ENCODE peak calls at places on chromosomes 5 and 9, in nine cellular contexts. One of them, this sample, is unnamed.

GRCh38 chr9:85158512-85158911 is 489.0 kb downstream of the NTRK2 start:
- DNase-seq in tibial artery: no peak
- DNase-seq in ovary: no peak
- DNase-seq in BE2C: peak; percentile 43
- DNase-seq in astrocyte of the spinal cord: no peak
- DNase-seq in IMR-90: no peak
- DNase-seq in astrocyte: no peak
- DNase-seq in WERI-Rb-1: no peak
- DNase-seq in adrenal gland: no peak
- DNase-seq in this sample: no peak

GRCh38 chr9:134386951-134387831 is 60.9 kb downstream of the RXRA start:
- DNase-seq in ovary: no peak
- DNase-seq in WERI-Rb-1: no peak
- DNase-seq in tibial artery: peak; percentile 59
- DNase-seq in adrenal gland: peak; percentile 83
- DNase-seq in BE2C: no peak
- DNase-seq in astrocyte: no peak
- DNase-seq in IMR-90: peak; percentile 24
- DNase-seq in astrocyte of the spinal cord: no peak
- DNase-seq in this sample: no peak

GRCh38 chr5:36450229-36451024 is 148.7 kb upstream of the RANBP3L start:
- DNase-seq in tibial artery: no peak
- DNase-seq in astrocyte of the spinal cord: no peak
- DNase-seq in WERI-Rb-1: no peak
- DNase-seq in IMR-90: no peak
- DNase-seq in adrenal gland: no peak
- DNase-seq in ovary: no peak
- DNase-seq in astrocyte: peak; percentile 66
- DNase-seq in BE2C: no peak
- DNase-seq in this sample: no peak

GRCh38 chr9:37369671-37370070 is 52.8 kb upstream of the GRHPR start:
- DNase-seq in astrocyte of the spinal cord: no peak
- DNase-seq in ovary: no peak
- DNase-seq in IMR-90: no peak
- DNase-seq in BE2C: no peak
- DNase-seq in astrocyte: no peak
- DNase-seq in adrenal gland: no peak
- DNase-seq in tibial artery: no peak
- DNase-seq in WERI-Rb-1: no peak
- DNase-seq in this sample: no peak

GRCh38 chr5:21071986-21072385 is 1084.0 kb upstream of the CDH18 start:
- DNase-seq in ovary: no peak
- DNase-seq in adrenal gland: no peak
- DNase-seq in astrocyte: peak; percentile 2
- DNase-seq in IMR-90: no peak
- DNase-seq in tibial artery: no peak
- DNase-seq in BE2C: no peak
- DNase-seq in WERI-Rb-1: no peak
- DNase-seq in astrocyte of the spinal cord: peak; percentile 8
- DNase-seq in this sample: no peak

GRCh38 chr5:111699976-111700375 is 57.0 kb downstream of the NREP start:
- DNase-seq in tibial artery: no peak
- DNase-seq in ovary: no peak
- DNase-seq in astrocyte: peak; percentile 44
- DNase-seq in WERI-Rb-1: no peak
- DNase-seq in BE2C: no peak
- DNase-seq in IMR-90: no peak
- DNase-seq in astrocyte of the spinal cord: peak; percentile 39
- DNase-seq in adrenal gland: no peak
- DNase-seq in this sample: no peak

GRCh38 chr5:112388739-112389138 is 30.3 kb downstream of the EPB41L4A start:
- DNase-seq in adrenal gland: no peak
- DNase-seq in astrocyte: no peak
- DNase-seq in IMR-90: no peak
- DNase-seq in tibial artery: no peak
- DNase-seq in astrocyte of the spinal cord: no peak
- DNase-seq in ovary: no peak
- DNase-seq in BE2C: no peak
- DNase-seq in WERI-Rb-1: no peak
- DNase-seq in this sample: no peak

GRCh38 chr5:135693371-135693955 is 114.7 kb upstream of the CXCL14 start:
- DNase-seq in WERI-Rb-1: no peak
- DNase-seq in ovary: no peak
- DNase-seq in astrocyte: no peak
- DNase-seq in IMR-90: no peak
- DNase-seq in BE2C: no peak
- DNase-seq in tibial artery: no peak
- DNase-seq in adrenal gland: no peak
- DNase-seq in astrocyte of the spinal cord: no peak
- DNase-seq in this sample: no peak

GRCh38 chr9:90103771-90104170 is 499.0 kb downstream of the GADD45G start:
- DNase-seq in ovary: no peak
- DNase-seq in IMR-90: no peak
- DNase-seq in astrocyte of the spinal cord: no peak
- DNase-seq in astrocyte: no peak
- DNase-seq in BE2C: no peak
- DNase-seq in WERI-Rb-1: no peak
- DNase-seq in tibial artery: no peak
- DNase-seq in adrenal gland: no peak
- DNase-seq in this sample: no peak

GRCh38 chr5:172640822-172641358 is at the start of gene NEURL1B:
- DNase-seq in IMR-90: peak; percentile 43
- DNase-seq in astrocyte of the spinal cord: peak; percentile 52
- DNase-seq in astrocyte: peak; percentile 10
- DNase-seq in WERI-Rb-1: peak; percentile 84
- DNase-seq in tibial artery: peak; percentile 52
- DNase-seq in ovary: peak; percentile 89
- DNase-seq in BE2C: peak; percentile 91
- DNase-seq in adrenal gland: peak; percentile 80
- DNase-seq in this sample: no peak

GRCh38 chr5:141040763-141041426 is 10.3 kb upstream of the PCDHB1 start:
- DNase-seq in BE2C: peak; percentile 99
- DNase-seq in WERI-Rb-1: peak; percentile 98
- DNase-seq in astrocyte of the spinal cord: peak; percentile 39
- DNase-seq in tibial artery: peak; percentile 87
- DNase-seq in astrocyte: peak; percentile 13
- DNase-seq in ovary: peak; percentile 95
- DNase-seq in adrenal gland: peak; percentile 90
- DNase-seq in IMR-90: peak; percentile 1
- DNase-seq in this sample: no peak

GRCh38 chr5:115429345-115429940 is 115.1 kb downstream of the FEM1C start:
- DNase-seq in adrenal gland: no peak
- DNase-seq in astrocyte: no peak
- DNase-seq in astrocyte of the spinal cord: no peak
- DNase-seq in WERI-Rb-1: no peak
- DNase-seq in IMR-90: no peak
- DNase-seq in tibial artery: no peak
- DNase-seq in BE2C: no peak
- DNase-seq in ovary: no peak
- DNase-seq in this sample: no peak

GRCh38 chr9:81814794-81815464 is 113.3 kb upstream of the SPATA31D4 start:
- DNase-seq in astrocyte: peak; percentile 30
- DNase-seq in IMR-90: no peak
- DNase-seq in BE2C: no peak
- DNase-seq in astrocyte of the spinal cord: no peak
- DNase-seq in ovary: no peak
- DNase-seq in tibial artery: no peak
- DNase-seq in WERI-Rb-1: peak; percentile 37
- DNase-seq in adrenal gland: no peak
- DNase-seq in this sample: no peak

GRCh38 chr5:116510525-116510924 is 64.1 kb downstream of the SEMA6A start:
- DNase-seq in ovary: no peak
- DNase-seq in adrenal gland: no peak
- DNase-seq in WERI-Rb-1: peak; percentile 20
- DNase-seq in BE2C: no peak
- DNase-seq in tibial artery: no peak
- DNase-seq in astrocyte: peak; percentile 68
- DNase-seq in IMR-90: no peak
- DNase-seq in astrocyte of the spinal cord: peak; percentile 31
- DNase-seq in this sample: no peak

DNA sequence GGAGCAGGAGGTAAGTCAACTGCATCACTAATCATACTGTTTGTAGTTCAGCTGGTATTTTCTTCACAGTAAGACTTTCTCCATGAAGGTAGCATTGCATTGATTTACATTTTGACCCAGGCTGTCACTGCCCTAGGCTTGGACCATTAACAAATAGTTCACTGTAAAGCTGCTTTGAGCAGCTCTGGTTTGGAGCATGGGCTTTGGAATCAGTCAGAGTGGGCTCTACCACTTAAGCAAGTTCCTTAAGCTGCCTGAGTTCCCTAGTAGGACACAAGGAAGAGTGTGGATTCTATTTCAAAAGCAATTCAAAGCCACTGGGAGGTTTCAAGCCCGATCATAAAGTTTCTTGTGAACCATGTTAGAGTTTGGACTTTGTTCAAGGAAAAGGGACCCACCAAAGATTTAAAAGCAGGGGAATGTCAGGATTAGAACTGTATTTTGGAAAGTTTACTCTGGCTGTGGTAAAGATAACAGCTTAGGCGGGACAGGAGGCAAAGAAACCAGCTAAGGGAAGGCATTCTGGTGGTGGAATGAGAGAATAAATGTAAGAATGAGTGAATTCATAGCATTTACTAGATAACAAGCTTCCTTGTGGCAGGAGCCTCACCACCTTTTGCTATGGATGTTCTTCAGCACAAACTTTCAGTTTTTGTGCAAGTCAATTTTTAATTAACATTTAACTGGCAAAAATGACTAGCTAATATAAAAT is 12.3 kb upstream of the PANK3 start:
- DNase-seq in adrenal gland: no peak
- DNase-seq in BE2C: no peak
- DNase-seq in IMR-90: no peak
- DNase-seq in astrocyte of the spinal cord: no peak
- DNase-seq in WERI-Rb-1: no peak
- DNase-seq in tibial artery: no peak
- DNase-seq in ovary: no peak
- DNase-seq in astrocyte: no peak
- DNase-seq in this sample: no peak
- H3K4me3 ChIP-seq in adrenal gland: no peak overlapping the region
- H3K4me3 ChIP-seq in BE2C: no peak overlapping the region
- H3K4me3 ChIP-seq in IMR-90: no peak overlapping the region
- H3K4me3 ChIP-seq in astrocyte of the spinal cord: no peak overlapping the region
- H3K4me3 ChIP-seq in WERI-Rb-1: no peak overlapping the region
- H3K4me3 ChIP-seq in tibial artery: no peak overlapping the region
- H3K4me3 ChIP-seq in ovary: no peak overlapping the region
- H3K4me3 ChIP-seq in astrocyte: no peak overlapping the region
- H3K4me3 ChIP-seq in this sample: no peak overlapping the region

DNA sequence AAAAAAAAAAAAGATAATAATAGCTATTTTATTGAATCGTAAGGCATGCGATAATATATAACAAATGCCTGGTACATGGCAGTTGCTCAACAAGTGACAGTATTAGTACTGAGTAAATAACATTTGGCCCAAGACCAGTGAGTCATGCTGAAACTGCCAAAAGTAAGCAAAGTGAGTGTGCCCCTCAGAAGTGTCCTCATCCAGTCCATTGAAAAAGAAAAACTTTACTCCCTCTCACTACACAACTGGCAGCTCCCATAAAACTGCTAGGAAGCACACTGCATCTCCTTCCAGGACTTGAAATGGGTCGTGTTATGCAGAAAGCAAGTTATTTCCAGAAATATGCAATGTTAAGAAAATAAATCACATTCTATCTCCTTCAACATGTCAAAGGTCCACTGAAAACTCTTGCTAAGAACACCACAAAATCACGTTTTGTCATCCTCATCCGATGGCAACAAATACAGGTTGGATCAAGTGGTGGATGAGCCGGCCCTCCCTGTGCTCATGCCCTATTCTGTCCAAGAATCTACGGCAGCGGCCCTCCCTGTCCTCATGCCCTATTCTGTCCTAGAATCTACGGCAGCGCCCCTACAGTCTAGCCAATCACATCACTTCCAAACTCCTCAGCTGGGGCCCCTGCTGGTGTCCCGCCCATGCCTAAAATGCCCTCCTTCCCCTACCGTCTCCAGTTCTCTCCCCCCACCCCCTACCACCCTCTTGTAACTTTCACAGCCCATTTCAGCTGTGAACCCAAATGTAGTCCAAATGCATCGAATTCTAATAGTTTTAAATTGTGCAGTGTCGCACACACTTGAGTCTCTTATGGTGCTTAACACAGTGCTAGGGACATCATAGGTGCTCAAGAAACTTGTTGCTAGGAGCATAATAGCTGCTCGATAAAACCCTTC is 12.5 kb downstream of the PTCH1 start:
- DNase-seq in IMR-90: peak; percentile 72
- DNase-seq in WERI-Rb-1: no peak
- DNase-seq in tibial artery: peak; percentile 58
- DNase-seq in astrocyte of the spinal cord: peak; percentile 17
- DNase-seq in BE2C: no peak
- DNase-seq in adrenal gland: no peak
- DNase-seq in ovary: peak; percentile 39
- DNase-seq in astrocyte: no peak
- DNase-seq in this sample: no peak
- TF ChIP-seq CTCF in IMR-90: no peak
- TF ChIP-seq CTCF in WERI-Rb-1: no peak
- TF ChIP-seq CTCF in tibial artery: no peak
- TF ChIP-seq CTCF in astrocyte of the spinal cord: no peak
- TF ChIP-seq CTCF in BE2C: no peak
- TF ChIP-seq CTCF in adrenal gland: no peak
- TF ChIP-seq CTCF in ovary: no peak
- TF ChIP-seq CTCF in astrocyte: no peak
- TF ChIP-seq CTCF in this sample: peak; percentile 17

DNA sequence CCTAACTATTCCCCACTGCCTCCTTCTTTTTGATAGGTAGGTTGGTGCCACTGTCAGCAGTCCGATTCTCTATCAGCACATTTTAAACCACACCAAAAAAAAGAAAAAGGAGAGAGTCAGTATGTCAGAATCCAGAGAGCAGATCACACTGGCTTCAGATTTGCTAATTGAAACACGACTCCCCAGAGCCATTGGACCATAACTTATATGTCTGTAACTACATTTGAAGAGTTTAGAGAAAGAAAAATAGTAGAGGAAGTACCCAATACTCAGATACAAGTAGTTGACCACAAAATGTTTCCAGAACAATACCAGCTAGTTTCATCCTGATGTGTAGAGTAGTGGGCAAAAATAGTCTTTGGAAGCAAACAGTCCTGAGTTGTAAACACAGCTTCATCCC is 216.6 kb downstream of the NR2F1-AS1 start:
- DNase-seq in BE2C: no peak
- DNase-seq in IMR-90: no peak
- DNase-seq in astrocyte: no peak
- DNase-seq in ovary: no peak
- DNase-seq in astrocyte of the spinal cord: no peak
- DNase-seq in adrenal gland: no peak
- DNase-seq in WERI-Rb-1: no peak
- DNase-seq in tibial artery: no peak
- DNase-seq in this sample: no peak
- H3K4me3 ChIP-seq in BE2C: no peak overlapping the region
- H3K4me3 ChIP-seq in IMR-90: no peak overlapping the region
- H3K4me3 ChIP-seq in astrocyte: no peak overlapping the region
- H3K4me3 ChIP-seq in ovary: no peak overlapping the region
- H3K4me3 ChIP-seq in astrocyte of the spinal cord: no peak overlapping the region
- H3K4me3 ChIP-seq in adrenal gland: no peak overlapping the region
- H3K4me3 ChIP-seq in WERI-Rb-1: no peak overlapping the region
- H3K4me3 ChIP-seq in tibial artery: no peak overlapping the region
- H3K4me3 ChIP-seq in this sample: no peak overlapping the region

DNA sequence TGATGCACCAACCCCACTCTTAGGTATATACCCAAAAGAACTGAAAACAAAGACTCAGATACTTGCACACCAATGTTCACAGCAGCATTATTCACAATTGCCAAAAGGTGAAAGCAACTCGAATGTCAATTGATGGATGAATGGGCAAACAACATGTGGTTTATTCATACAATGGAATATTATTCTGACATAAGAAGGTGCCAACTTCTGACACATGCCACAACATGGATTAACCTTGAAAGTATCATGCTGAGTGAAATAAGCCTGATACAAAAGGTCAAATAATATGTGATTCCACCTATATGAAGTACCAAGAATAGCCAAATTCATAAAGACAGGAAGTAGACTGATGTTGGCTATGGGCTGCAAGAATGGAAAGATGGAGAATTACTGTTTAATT is 35.0 kb downstream of the CTNND2 start:
- DNase-seq in IMR-90: no peak
- DNase-seq in BE2C: no peak
- DNase-seq in astrocyte of the spinal cord: no peak
- DNase-seq in WERI-Rb-1: no peak
- DNase-seq in tibial artery: no peak
- DNase-seq in astrocyte: no peak
- DNase-seq in adrenal gland: no peak
- DNase-seq in ovary: no peak
- DNase-seq in this sample: no peak
- TF ChIP-seq CTCF in IMR-90: no peak
- TF ChIP-seq CTCF in BE2C: no peak
- TF ChIP-seq CTCF in astrocyte of the spinal cord: no peak
- TF ChIP-seq CTCF in WERI-Rb-1: no peak
- TF ChIP-seq CTCF in tibial artery: no peak
- TF ChIP-seq CTCF in astrocyte: no peak
- TF ChIP-seq CTCF in adrenal gland: no peak
- TF ChIP-seq CTCF in ovary: no peak
- TF ChIP-seq CTCF in this sample: no peak